ENCODE peak calls at places on chromosomes 2 and 18, in nine cellular contexts. V, B, L, Y, W, Z, A, T and M are unnamed samples.
A peak's percentile ranks its signal among the peaks of the same experiment; 100 is the strongest.

GRCh38 chr2:15050483-15050882 is 418.0 kb downstream of the LRATD1 start:
- DNase-seq in V (no peak), B (no peak), L (no peak), Y (no peak), W (no peak), Z (no peak), A (peak; percentile 59), T (peak; percentile 83), M (peak; percentile 12)

GRCh38 chr2:163319006-163319405 is 416.8 kb downstream of the FIGN start:
- DNase-seq in V (no peak), B (no peak), L (no peak), Y (no peak), W (no peak), Z (no peak), A (peak; percentile 43), T (no peak), M (peak; percentile 47)

GRCh38 chr18:43869451-43870008 is 592.2 kb upstream of the SYT4 start:
- DNase-seq in V (no peak), B (no peak), L (no peak), Y (no peak), W (no peak), Z (no peak), A (no peak), T (no peak), M (no peak)

GRCh38 chr2:189157431-189157830 is 22.1 kb downstream of the COL5A2 start:
- DNase-seq in V (no peak), B (no peak), L (no peak), Y (no peak), W (no peak), Z (no peak), A (no peak), T (no peak), M (no peak)

GRCh38 chr2:30530346-30530745 is 83.3 kb downstream of the LCLAT1 start:
- DNase-seq in V (no peak), B (no peak), L (no peak), Y (no peak), W (no peak), Z (no peak), A (no peak), T (no peak), M (no peak)

GRCh38 chr2:127570282-127571250 is 35.1 kb downstream of the MYO7B start:
- DNase-seq in V (no peak), B (no peak), L (no peak), Y (peak; percentile 18), W (no peak), Z (peak; percentile 49), A (peak; percentile 32), T (no peak), M (no peak)

GRCh38 chr18:34875150-34875549 is 165.1 kb downstream of the DTNA start:
- DNase-seq in V (no peak), B (no peak), L (no peak), Y (no peak), W (no peak), Z (no peak), A (no peak), T (no peak), M (no peak)

GRCh38 chr18:25345432-25345831 is 6.5 kb downstream of the ZNF521 start:
- DNase-seq in V (no peak), B (no peak), L (no peak), Y (no peak), W (no peak), Z (no peak), A (no peak), T (no peak), M (no peak)

GRCh38 chr18:54392621-54393023 is 34.9 kb downstream of the C18orf54 start:
- DNase-seq in V (no peak), B (no peak), L (peak; percentile 70), Y (peak; percentile 74), W (peak; percentile 74), Z (no peak), A (peak; percentile 82), T (no peak), M (peak; percentile 83)

GRCh38 chr2:240404174-240404852 is 31.1 kb upstream of the GPC1 start:
- DNase-seq in V (no peak), B (no peak), L (no peak), Y (no peak), W (no peak), Z (no peak), A (no peak), T (no peak), M (no peak)

GRCh38 chr2:44335806-44336538 is 25.3 kb downstream of the PREPL start:
- DNase-seq in V (no peak), B (no peak), L (peak; percentile 61), Y (no peak), W (no peak), Z (no peak), A (peak; percentile 31), T (no peak), M (no peak)

GRCh38 chr2:144513388-144514100 is 6.4 kb downstream of the ZEB2 start:
- DNase-seq in V (no peak), B (no peak), L (no peak), Y (peak; percentile 87), W (peak; percentile 53), Z (no peak), A (peak; percentile 78), T (no peak), M (no peak)

GRCh38 chr2:54483426-54483825 is 27.3 kb downstream of the SPTBN1 start:
- DNase-seq in V (no peak), B (no peak), L (no peak), Y (peak; percentile 90), W (no peak), Z (no peak), A (peak; percentile 84), T (no peak), M (no peak)

GRCh38 chr2:2597712-2598111 is 266.6 kb upstream of the MYT1L start:
- DNase-seq in V (no peak), B (no peak), L (no peak), Y (no peak), W (no peak), Z (no peak), A (no peak), T (no peak), M (no peak)

GRCh38 chr2:69464575-69464974 is 27.3 kb upstream of the NFU1 start:
- DNase-seq in V (no peak), B (no peak), L (no peak), Y (no peak), W (no peak), Z (no peak), A (peak; percentile 22), T (no peak), M (no peak)

GRCh38 chr2:68429311-68429826 is 37.7 kb downstream of the FBXO48 start:
- DNase-seq in V (no peak), B (no peak), L (no peak), Y (no peak), W (no peak), Z (no peak), A (peak; percentile 14), T (peak; percentile 37), M (no peak)

GRCh38 chr18:35334821-35335220 is 9.4 kb downstream of the ZNF24 start:
- DNase-seq in V (no peak), B (no peak), L (no peak), Y (no peak), W (no peak), Z (no peak), A (peak; percentile 49), T (no peak), M (no peak)